ENCODE peak calls at places on chromosomes 1 and 21, in nine cellular contexts. Y is ovary; W is pancreas; U is neural progenitor cell; N is WERI-Rb-1; F is CD8-positive, alpha-beta T cell; D is esophagus squamous epithelium; T is coronary artery; R is adrenal gland. P is an unnamed sample.

GRCh38 chr21:45769239-45769758 is 125.8 kb downstream of the PCBP3 start:
- DNase-seq in T (no peak), U (no peak), F (no peak), D (no peak), R (no peak), N (no peak), Y (no peak), W (no peak), P (no peak)

GRCh38 chr1:19477284-19478240 is 7.8 kb downstream of the CAPZB start:
- DNase-seq in R (no peak), D (no peak), N (no peak), W (no peak), F (peak), T (no peak), Y (no peak), U (no peak), P (no peak)

GRCh38 chr1:155062702-155063411 is 683 bp upstream of the EFNA4 start:
- DNase-seq in W (peak), T (no peak), F (peak), D (no peak), Y (peak), U (peak), R (peak), N (peak), P (peak)

GRCh38 chr21:44636209-44637017 is 743 bp upstream of the KRTAP10-10 start:
- DNase-seq in Y (no peak), W (no peak), N (no peak), U (no peak), T (peak), D (no peak), R (no peak), F (no peak), P (no peak)

GRCh38 chr21:14862794-14863720 is 201.7 kb downstream of the NRIP1 start:
- DNase-seq in Y (no peak), D (no peak), T (no peak), N (no peak), R (no peak), U (peak), F (peak), W (no peak), P (no peak)

GRCh38 chr1:18480315-18481189 is at the start of gene KLHDC7A:
- DNase-seq in W (peak), U (peak), Y (no peak), N (peak), R (no peak), T (no peak), F (no peak), D (no peak), P (no peak)

GRCh38 chr1:43421976-43422750 is 31.6 kb downstream of the HYI start:
- DNase-seq in W (no peak), D (no peak), U (no peak), R (no peak), N (no peak), F (no peak), T (no peak), Y (no peak), P (no peak)

GRCh38 chr1:219568728-219569127 is 44.2 kb downstream of the ZC3H11B start:
- DNase-seq in R (no peak), Y (no peak), F (no peak), U (no peak), N (no peak), W (no peak), D (no peak), T (no peak), P (no peak)

DNA sequence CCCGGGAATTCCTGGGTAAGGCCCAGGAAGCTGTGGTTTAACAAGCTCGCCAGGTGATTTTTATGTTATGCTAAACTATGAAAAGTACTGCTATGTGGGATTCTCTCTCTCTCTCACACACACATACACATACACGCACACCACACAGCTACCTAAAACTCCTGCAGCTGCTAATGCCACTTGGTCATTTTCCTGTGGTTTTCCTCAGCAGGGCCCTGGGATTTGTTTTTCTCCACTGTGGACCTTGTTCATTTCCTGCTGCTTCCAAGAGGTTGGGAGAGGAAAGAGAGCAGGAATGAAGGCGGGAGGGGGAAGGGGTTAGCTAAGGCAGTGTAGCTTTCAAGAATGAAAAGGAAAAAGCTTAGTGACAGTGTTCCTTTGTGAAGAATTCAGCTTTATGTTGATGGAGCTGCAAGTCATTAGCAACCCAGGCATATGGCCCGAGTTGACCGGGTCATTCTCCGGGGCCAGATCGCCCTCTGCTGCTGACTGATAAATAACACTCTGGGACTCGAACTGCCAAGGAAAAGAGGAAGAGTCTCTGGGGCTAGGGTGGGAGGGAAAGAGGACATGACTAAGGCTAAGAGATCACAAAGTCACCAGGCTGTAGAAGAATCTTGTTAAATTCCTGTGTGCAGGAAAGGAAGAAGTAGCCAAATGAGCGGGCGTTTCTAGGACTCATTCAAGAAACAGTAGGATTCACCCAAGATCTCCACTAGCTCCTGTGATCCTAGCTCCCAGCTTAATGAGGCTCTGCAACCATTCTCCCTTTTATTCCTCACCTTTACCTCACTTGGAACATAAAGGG is 30.5 kb upstream of the LRIG2 start:
- DNase-seq in U (peak), N (peak), D (no peak), R (peak), F (peak), Y (peak), W (peak), T (peak), P (peak)
- H3K27ac ChIP-seq in U (peak), N (peak), D (no peak), R (no peak), F (no peak), Y (no peak), W (no peak), T (no peak), P (no peak)

GRCh38 chr1:45660336-45660735 is 26.0 kb downstream of the GPBP1L1 start:
- DNase-seq in N (no peak), Y (no peak), D (no peak), W (no peak), U (no peak), F (no peak), T (no peak), R (no peak), P (no peak)
- TF ChIP-seq CTCF in N (no peak), Y (no peak), D (no peak), W (no peak), U (no peak), F (no peak), T (no peak), R (no peak), P (no peak)

GRCh38 chr21:34807881-34808568 is 139.2 kb downstream of the CLIC6 start:
- DNase-seq in Y (no peak), D (no peak), W (no peak), U (no peak), T (no peak), N (no peak), F (peak), R (peak), P (peak)

GRCh38 chr21:34808569-34809204 is 139.9 kb downstream of the CLIC6 start:
- DNase-seq in U (no peak), R (peak), N (no peak), T (no peak), D (no peak), F (no peak), W (no peak), Y (no peak), P (no peak)

GRCh38 chr21:34805157-34805556 is 136.4 kb downstream of the CLIC6 start:
- DNase-seq in T (no peak), U (no peak), N (no peak), F (no peak), R (no peak), Y (no peak), D (no peak), W (no peak), P (no peak)

GRCh38 chr21:34806423-34806822 is 137.6 kb downstream of the CLIC6 start:
- DNase-seq in F (no peak), Y (no peak), W (no peak), D (no peak), R (no peak), N (no peak), T (no peak), U (no peak), P (no peak)

GRCh38 chr21:34807146-34807880 is 138.5 kb downstream of the CLIC6 start:
- DNase-seq in T (no peak), D (no peak), W (no peak), N (no peak), R (peak), Y (no peak), U (no peak), F (peak), P (no peak)
- H3K27ac ChIP-seq in T (peak), D (peak), W (no peak), N (no peak), R (peak), Y (no peak), U (no peak), F (peak), P (peak)

DNA sequence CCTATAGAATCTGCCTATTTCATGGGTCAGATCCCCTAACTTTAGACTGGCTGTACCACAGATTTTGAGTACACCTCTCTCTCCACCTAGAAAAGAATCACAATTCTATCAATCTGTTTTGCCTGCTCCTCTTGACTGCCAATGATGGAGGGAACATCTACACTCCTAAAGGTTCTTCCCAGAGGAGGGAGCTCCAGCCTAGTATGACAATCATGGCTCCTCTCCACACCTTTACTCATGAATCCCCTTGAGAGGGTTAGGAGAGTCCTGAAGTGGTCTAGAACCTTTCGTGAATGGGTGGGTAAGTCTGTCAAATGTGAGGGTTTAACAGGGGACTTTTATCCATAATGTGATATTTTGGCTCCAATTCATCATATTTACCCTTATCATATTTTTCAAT is 48.0 kb downstream of the DNAI4 start:
- DNase-seq in T (no peak), W (no peak), N (no peak), F (no peak), R (no peak), U (no peak), D (no peak), Y (no peak), P (no peak)
- TF ChIP-seq CTCF in T (no peak), W (no peak), N (no peak), F (no peak), R (no peak), U (no peak), D (no peak), Y (no peak), P (no peak)

GRCh38 chr21:34970126-34970525 is 79.0 kb downstream of the RUNX1 start:
- DNase-seq in R (no peak), T (no peak), Y (no peak), D (no peak), W (no peak), N (no peak), U (no peak), F (no peak), P (no peak)

GRCh38 chr21:34970566-34970965 is 78.5 kb downstream of the RUNX1 start:
- DNase-seq in W (no peak), N (no peak), Y (no peak), R (no peak), F (no peak), U (no peak), T (no peak), D (no peak), P (no peak)

GRCh38 chr21:34968414-34969333 is 80.4 kb downstream of the RUNX1 start:
- DNase-seq in W (no peak), F (no peak), N (no peak), U (no peak), R (no peak), T (no peak), D (no peak), Y (no peak), P (no peak)

GRCh38 chr21:34967509-34968289 is 81.4 kb downstream of the RUNX1 start:
- DNase-seq in Y (no peak), W (no peak), F (no peak), T (no peak), U (no peak), D (no peak), N (no peak), R (no peak), P (no peak)

GRCh38 chr21:34969431-34970036 is 79.6 kb downstream of the RUNX1 start:
- DNase-seq in T (no peak), F (no peak), Y (no peak), N (no peak), D (no peak), W (no peak), U (no peak), R (no peak), P (no peak)
- H3K27ac ChIP-seq in T (no peak), F (no peak), Y (no peak), N (no peak), D (no peak), W (no peak), U (no peak), R (no peak), P (no peak)

DNA sequence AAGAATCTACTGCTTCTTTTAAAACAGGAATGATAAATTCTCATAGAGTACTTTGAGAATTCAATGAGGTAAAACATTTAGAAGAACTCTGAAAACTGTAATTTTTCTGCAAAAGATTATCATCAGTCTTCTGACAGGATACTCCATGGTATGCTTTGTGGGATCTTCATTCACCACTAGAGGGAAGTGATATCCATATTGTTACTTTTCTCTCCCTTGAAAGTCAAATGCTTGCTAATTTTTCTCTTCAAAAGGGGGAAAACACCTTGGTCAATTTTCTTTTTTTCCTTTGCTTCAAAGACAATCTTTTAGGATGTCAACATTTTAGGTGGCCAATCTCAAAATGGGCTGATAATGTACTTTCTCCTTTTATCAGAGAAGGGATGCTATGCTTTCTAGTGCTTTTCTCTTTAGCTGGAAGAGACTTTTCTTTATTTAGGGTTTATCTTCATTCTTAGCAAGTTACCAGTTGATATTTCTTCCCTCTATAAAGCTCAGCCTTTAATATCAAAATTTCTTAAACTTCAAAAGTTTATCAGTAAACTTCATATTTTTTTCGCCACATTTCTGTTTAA is 95.5 kb downstream of the NEGR1 start:
- DNase-seq in D (no peak), N (no peak), U (no peak), T (no peak), Y (no peak), F (no peak), W (no peak), R (no peak), P (no peak)
- TF ChIP-seq CTCF in D (peak), N (peak), U (peak), T (peak), Y (no peak), F (no peak), W (no peak), R (peak), P (peak)

DNA sequence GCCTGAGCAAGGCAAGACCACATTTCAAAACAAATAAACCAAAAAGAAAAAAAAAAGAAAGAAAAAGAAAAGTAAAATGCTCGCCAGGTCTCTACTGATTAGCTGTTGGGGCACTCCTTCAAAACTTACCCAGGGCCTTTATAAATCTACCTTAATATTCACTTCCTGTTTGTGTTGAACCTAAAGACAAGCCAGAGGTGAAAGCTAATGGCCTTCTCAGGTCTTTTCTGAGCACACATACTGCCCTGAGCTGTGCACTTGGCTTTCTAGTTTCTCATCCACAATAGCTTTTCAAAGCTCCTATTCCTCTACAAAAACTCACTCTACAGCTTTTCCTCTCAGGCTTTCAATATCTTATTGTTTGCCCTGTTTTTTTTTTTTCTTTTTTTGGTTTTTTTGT is 50.5 kb downstream of the RNF115 start:
- DNase-seq in U (no peak), R (no peak), N (no peak), F (no peak), T (no peak), D (no peak), W (no peak), Y (no peak), P (no peak)
- H3K27ac ChIP-seq in U (no peak), R (no peak), N (no peak), F (no peak), T (no peak), D (no peak), W (peak), Y (no peak), P (no peak)

GRCh38 chr1:45583666-45584350 is at the start of gene NASP:
- DNase-seq in F (peak), D (peak), T (peak), N (peak), R (peak), Y (peak), U (peak), W (peak), P (peak)

GRCh38 chr1:45585110-45585426 is 1.2 kb downstream of the NASP start:
- DNase-seq in N (no peak), T (no peak), U (no peak), Y (no peak), D (no peak), F (no peak), R (no peak), W (no peak), P (no peak)

GRCh38 chr1:45585496-45586075 is 1.7 kb downstream of the NASP start:
- DNase-seq in U (no peak), T (no peak), D (no peak), R (no peak), W (no peak), N (no peak), Y (no peak), F (no peak), P (no peak)

GRCh38 chr1:45583264-45583665 is 576 bp upstream of the NASP start:
- DNase-seq in F (peak), W (peak), T (peak), N (peak), Y (peak), U (peak), R (peak), D (peak), P (peak)

GRCh38 chr1:45584351-45585109 is 689 bp downstream of the NASP start:
- DNase-seq in N (peak), W (peak), D (peak), U (peak), F (peak), R (peak), Y (peak), T (peak), P (peak)
- TF ChIP-seq CTCF in N (no peak), W (no peak), D (no peak), U (peak), F (no peak), R (peak), Y (peak), T (no peak), P (no peak)

GRCh38 chr1:193212637-193213036 is 26.2 kb upstream of the B3GALT2 start:
- DNase-seq in D (no peak), Y (no peak), U (no peak), W (no peak), F (no peak), N (no peak), T (no peak), R (no peak), P (no peak)
- H3K27ac ChIP-seq in D (no peak), Y (no peak), U (no peak), W (no peak), F (no peak), N (no peak), T (no peak), R (no peak), P (no peak)

DNA sequence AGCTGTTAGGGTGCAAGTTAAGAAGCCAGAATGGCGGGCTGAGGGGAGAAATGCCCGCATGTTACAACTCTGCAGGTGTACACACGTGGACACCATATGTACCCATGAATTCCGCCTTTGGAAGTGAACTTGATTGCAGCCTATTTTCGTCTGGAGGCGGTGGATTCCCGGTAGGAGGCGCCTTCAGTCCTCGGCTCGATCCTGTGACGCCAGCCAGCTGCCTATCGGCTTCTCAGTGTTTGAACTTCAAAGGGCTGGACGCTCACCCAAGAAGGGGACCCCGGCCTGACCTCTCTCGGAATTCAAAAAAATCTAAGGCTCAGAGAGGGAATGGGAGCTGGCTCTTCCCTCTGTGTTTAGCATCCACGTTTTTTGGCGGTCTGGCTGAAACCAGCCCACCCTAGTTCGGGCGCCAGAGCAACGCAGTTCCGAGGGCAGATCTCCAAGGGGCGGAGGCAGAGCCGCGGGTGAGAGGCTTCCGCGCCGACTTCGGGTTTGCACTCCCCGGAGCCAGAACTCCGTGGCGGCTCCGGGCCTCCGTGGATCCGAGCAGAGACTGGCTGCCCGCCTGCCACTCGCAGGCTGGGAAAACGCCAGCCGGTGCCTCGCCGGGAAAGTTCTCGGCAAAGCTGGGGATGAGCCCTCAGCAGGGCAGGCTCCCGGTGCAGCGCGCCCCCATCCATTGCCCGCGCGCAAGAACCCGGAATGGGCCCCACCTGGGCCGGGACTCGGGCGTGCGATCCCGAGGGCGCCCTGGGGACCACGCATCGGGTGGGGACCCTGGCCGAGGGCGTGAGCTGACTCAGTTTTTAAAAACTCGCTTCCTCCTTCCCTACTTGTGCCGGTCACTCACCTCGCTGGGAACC is 996 bp upstream of the TMEM51 start:
- DNase-seq in U (peak), Y (peak), D (no peak), N (peak), F (no peak), R (peak), W (peak), T (peak), P (peak)
- TF ChIP-seq CTCF in U (peak), Y (peak), D (peak), N (peak), F (no peak), R (peak), W (peak), T (peak), P (peak)